ENCODE peak calls at places on chromosomes 1 and 21, in five cellular contexts. G, E, A, J and F are unnamed samples.
A peak's percentile ranks its signal among the peaks of the same experiment; 100 is the strongest.

GRCh38 chr21:44681861-44682579 is at the start of gene KRTAP12-1:
- DNase-seq in A (no peak), J (no peak), G (no peak), E (no peak), F (no peak)

GRCh38 chr1:4674117-4674516 is 19.7 kb downstream of the AJAP1 start:
- DNase-seq in E (peak; percentile 8), G (no peak), J (no peak), A (no peak), F (no peak)

GRCh38 chr21:41895643-41896493 is 16.7 kb upstream of the PRDM15 start:
- DNase-seq in J (peak; percentile 48), A (no peak), E (no peak), G (no peak), F (no peak)

GRCh38 chr1:51553911-51554310 is 34.8 kb upstream of the EPS15 start:
- DNase-seq in A (no peak), G (no peak), J (no peak), E (no peak), F (no peak)

GRCh38 chr1:27342778-27343638 is 1.2 kb downstream of the SYTL1 start:
- DNase-seq in J (peak; percentile 58), E (peak; percentile 76), G (no peak), A (peak; percentile 58), F (peak; percentile 69)

GRCh38 chr1:226664413-226665101 is 74.5 kb downstream of the ITPKB start:
- DNase-seq in E (no peak), J (no peak), G (no peak), A (peak; percentile 67), F (peak; percentile 62)

GRCh38 chr1:175725684-175726083 is 17.7 kb downstream of the TNR start:
- DNase-seq in E (no peak), J (no peak), G (no peak), A (no peak), F (no peak)

GRCh38 chr1:246005067-246005466 is 502.0 kb downstream of the SMYD3 start:
- DNase-seq in A (no peak), E (no peak), J (no peak), G (no peak), F (no peak)

GRCh38 chr1:207028884-207029283 is 3.7 kb downstream of the C1orf116 start:
- DNase-seq in E (no peak), A (no peak), G (no peak), J (no peak), F (no peak)

GRCh38 chr1:87940410-87940809 is 611.7 kb downstream of the LMO4 start:
- DNase-seq in G (no peak), E (no peak), J (no peak), A (no peak), F (no peak)

GRCh38 chr1:158353333-158354038 is at the start of gene CD1E:
- DNase-seq in G (no peak), J (no peak), A (no peak), E (no peak), F (no peak)

GRCh38 chr1:79161077-79161476 is 154.5 kb upstream of the ADGRL4 start:
- DNase-seq in G (no peak), J (no peak), A (no peak), E (no peak), F (no peak)

GRCh38 chr1:6438047-6438525 is 13.5 kb downstream of the ESPN start:
- DNase-seq in G (no peak), A (peak; percentile 51), E (no peak), J (peak; percentile 87), F (peak; percentile 79)

GRCh38 chr1:32741417-32742131 is 39.0 kb upstream of the SYNC start:
- DNase-seq in J (peak; percentile 55), E (no peak), A (peak; percentile 30), G (no peak), F (peak; percentile 50)

GRCh38 chr1:30991852-30992606 is 73.5 kb downstream of the PUM1 start:
- DNase-seq in J (no peak), G (no peak), E (no peak), A (no peak), F (no peak)

GRCh38 chr1:233679030-233679429 is 65.1 kb downstream of the KCNK1 start:
- DNase-seq in G (no peak), E (no peak), J (no peak), A (no peak), F (no peak)

GRCh38 chr1:108691886-108692723 is at the start of gene PRPF38B:
- DNase-seq in A (peak; percentile 96), E (peak; percentile 96), J (peak; percentile 78), G (peak; percentile 82), F (peak; percentile 95)

GRCh38 chr1:199404191-199404590 is 623.3 kb upstream of the NR5A2 start:
- DNase-seq in J (no peak), A (no peak), G (no peak), E (no peak), F (no peak)

GRCh38 chr1:31788825-31789256 is 24.7 kb upstream of the ADGRB2 start:
- DNase-seq in G (no peak), A (no peak), E (no peak), J (no peak), F (no peak)

GRCh38 chr1:66371233-66372005 is 162.5 kb upstream of the SGIP1 start:
- DNase-seq in A (peak; percentile 26), G (no peak), E (no peak), J (no peak), F (no peak)

GRCh38 chr21:38301321-38302214 is 44.8 kb downstream of the KCNJ15 start:
- DNase-seq in J (no peak), G (no peak), E (no peak), A (no peak), F (no peak)

GRCh38 chr1:147389532-147390184 is 147.2 kb downstream of the CHD1L start:
- DNase-seq in G (peak; percentile 27), E (no peak), A (no peak), J (peak; percentile 32), F (no peak)

GRCh38 chr1:59545830-59546229 is 248.9 kb downstream of the FGGY start:
- DNase-seq in A (no peak), G (no peak), E (no peak), J (no peak), F (no peak)

GRCh38 chr1:101797722-101798121 is 199.0 kb downstream of the OLFM3 start:
- DNase-seq in E (no peak), A (no peak), G (no peak), J (no peak), F (no peak)

GRCh38 chr1:42941640-42942330 is 16.9 kb downstream of the SLC2A1 start:
- DNase-seq in A (peak; percentile 93), J (no peak), E (peak; percentile 63), G (peak; percentile 80), F (peak; percentile 78)

GRCh38 chr1:52348704-52349301 is 17.2 kb downstream of the CC2D1B start:
- DNase-seq in E (no peak), J (no peak), G (no peak), A (no peak), F (no peak)

GRCh38 chr1:7558481-7558880 is 212.6 kb upstream of the VAMP3 start:
- DNase-seq in E (no peak), J (no peak), G (no peak), A (peak; percentile 23), F (no peak)

GRCh38 chr21:32457962-32458361 is 45.5 kb downstream of the EVA1C start:
- DNase-seq in A (no peak), E (no peak), G (no peak), J (no peak), F (no peak)

GRCh38 chr1:197096137-197096536 is 29.1 kb upstream of the F13B start:
- DNase-seq in J (no peak), E (no peak), G (no peak), A (no peak), F (no peak)

GRCh38 chr21:26844258-26845065 is 747 bp downstream of the ADAMTS1 start:
- DNase-seq in J (no peak), A (peak; percentile 73), G (no peak), E (peak; percentile 77), F (peak; percentile 56)

GRCh38 chr1:210377934-210378333 is 49.2 kb downstream of the HHAT start:
- DNase-seq in G (no peak), J (no peak), E (no peak), A (no peak), F (no peak)

GRCh38 chr1:182604128-182604834 is at the start of gene RGS16:
- DNase-seq in G (peak; percentile 84), J (peak; percentile 93), E (peak; percentile 95), A (peak; percentile 96), F (peak; percentile 94)

GRCh38 chr1:43267818-43268425 is 1.9 kb upstream of the TMEM125 start:
- DNase-seq in G (no peak), A (no peak), E (peak; percentile 5), J (no peak), F (no peak)

GRCh38 chr21:37071561-37072238 is 1.2 kb downstream of the PIGP start:
- DNase-seq in A (peak; percentile 62), J (no peak), E (no peak), G (no peak), F (peak; percentile 74)
- TF ChIP-seq POLR2A in A (no peak), J (no peak), E (no peak), G (no peak), F (no peak)

GRCh38 chr1:45326627-45327591 is at the start of gene HPDL:
- DNase-seq in E (peak; percentile 69), J (peak; percentile 79), G (no peak), A (peak; percentile 59), F (peak; percentile 71)
- TF ChIP-seq POLR2A in E (no peak), J (peak; percentile 86), G (no peak), A (no peak), F (no peak)

GRCh38 chr1:44276006-44276405 is 62.7 kb downstream of the DMAP1 start:
- DNase-seq in A (no peak), G (no peak), E (no peak), J (no peak), F (no peak)

GRCh38 chr1:44271646-44272045 is 58.4 kb downstream of the DMAP1 start:
- DNase-seq in J (no peak), E (no peak), A (no peak), G (no peak), F (no peak)

GRCh38 chr1:44276901-44277300 is 63.6 kb downstream of the DMAP1 start:
- DNase-seq in E (no peak), A (no peak), G (no peak), J (no peak), F (no peak)

GRCh38 chr1:44270666-44271628 is 57.7 kb downstream of the DMAP1 start:
- DNase-seq in J (no peak), G (no peak), E (no peak), A (no peak), F (no peak)

DNA sequence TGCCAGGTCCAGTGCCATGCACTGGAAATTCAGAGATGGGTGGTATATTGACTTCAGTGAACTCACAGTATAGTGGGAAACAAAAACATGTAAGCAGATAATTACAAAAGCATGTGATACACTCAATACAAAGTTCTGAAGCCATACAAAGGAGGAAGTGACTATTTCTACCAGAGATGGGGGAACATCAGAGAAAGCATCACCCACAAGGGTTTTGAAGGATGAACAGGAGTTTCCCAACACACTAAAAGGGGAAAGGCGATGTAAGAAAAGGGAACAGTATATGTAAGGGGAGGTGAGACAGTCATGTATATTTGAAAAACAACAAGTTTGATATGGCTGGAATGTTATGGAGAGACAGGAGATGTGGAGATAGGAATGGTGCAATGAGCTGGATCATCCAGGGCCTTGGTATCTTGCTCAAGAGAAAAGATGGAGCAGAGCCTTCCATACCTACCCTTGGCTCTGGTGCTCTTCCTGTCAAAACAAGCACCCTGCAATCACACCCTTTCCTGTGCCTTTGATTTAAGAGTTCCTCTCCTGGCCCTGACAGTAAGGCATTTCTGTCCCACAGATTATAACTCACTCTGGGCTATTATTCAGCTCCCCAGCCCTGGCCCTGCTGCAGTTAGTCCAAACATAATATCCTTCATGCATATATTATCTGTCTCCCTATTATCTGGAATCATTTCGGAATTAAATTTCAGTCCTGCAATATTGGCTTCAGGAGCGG is 60.5 kb downstream of the DMAP1 start:
- DNase-seq in J (no peak), A (no peak), G (no peak), E (no peak), F (no peak)
- TF ChIP-seq POLR2A in J (no peak), A (no peak), G (no peak), E (no peak), F (no peak)

GRCh38 chr1:110880708-110881374 is 7.9 kb downstream of the CD53 start:
- DNase-seq in A (no peak), G (no peak), J (no peak), E (no peak), F (no peak)
- TF ChIP-seq POLR2A in A (no peak), G (no peak), J (no peak), E (no peak), F (no peak)